ENCODE peak calls at places on chromosomes 6 and 20, in nine cellular contexts. C is HFFc6, F is fibroblast of lung, G is left lung, J is progenitor cell of endocrine pancreas, V is IMR-90, Y is endothelial cell, T is epithelial cell of esophagus, Q is pancreas. M is an unnamed sample.

GRCh38 chr6:158073776-158074175 is 92.1 kb downstream of the SYNJ2 start:
- DNase-seq in C (no peak), F (no peak), G (no peak), J (no peak), V (no peak), Y (no peak), T (no peak), Q (no peak), M (no peak)

GRCh38 chr6:158645064-158646022 is 800 bp upstream of the DYNLT1 start:
- DNase-seq in C (no peak), F (no peak), G (peak; percentile 10), J (no peak), V (no peak), Y (no peak), T (no peak), Q (no peak), M (no peak)

GRCh38 chr20:64037498-64038213 is 1.7 kb downstream of the C20orf204 start:
- DNase-seq in C (no peak), F (no peak), G (no peak), J (no peak), V (no peak), Y (no peak), T (no peak), Q (no peak), M (no peak)

GRCh38 chr6:107237992-107238660 is 122.8 kb upstream of the BEND3 start:
- DNase-seq in C (no peak), F (peak; percentile 69), G (no peak), J (no peak), V (peak; percentile 74), Y (no peak), T (peak; percentile 71), Q (no peak), M (no peak)

GRCh38 chr6:154622618-154623336 is 110.4 kb upstream of the SCAF8 start:
- DNase-seq in C (no peak), F (no peak), G (no peak), J (no peak), V (no peak), Y (no peak), T (peak; percentile 76), Q (peak; percentile 86), M (no peak)

GRCh38 chr20:19433371-19434316 is 221.2 kb downstream of the SLC24A3 start:
- DNase-seq in C (peak; percentile 25), F (peak; percentile 65), G (no peak), J (no peak), V (no peak), Y (no peak), T (no peak), Q (no peak), M (peak; percentile 59)

GRCh38 chr6:38708483-38708882 is 5.5 kb upstream of the GLO1 start:
- DNase-seq in C (no peak), F (no peak), G (no peak), J (no peak), V (no peak), Y (no peak), T (peak; percentile 11), Q (no peak), M (no peak)

GRCh38 chr6:42740725-42741124 is 5.2 kb downstream of the TBCC start:
- DNase-seq in C (no peak), F (no peak), G (no peak), J (no peak), V (no peak), Y (no peak), T (no peak), Q (no peak), M (no peak)

GRCh38 chr20:59866338-59866737 is 67.1 kb downstream of the SYCP2 start:
- DNase-seq in C (no peak), F (no peak), G (no peak), J (no peak), V (no peak), Y (no peak), T (no peak), Q (no peak), M (no peak)

GRCh38 chr20:52667358-52667757 is 304.8 kb upstream of the TSHZ2 start:
- DNase-seq in C (no peak), F (no peak), G (no peak), J (no peak), V (no peak), Y (no peak), T (no peak), Q (no peak), M (no peak)

DNA sequence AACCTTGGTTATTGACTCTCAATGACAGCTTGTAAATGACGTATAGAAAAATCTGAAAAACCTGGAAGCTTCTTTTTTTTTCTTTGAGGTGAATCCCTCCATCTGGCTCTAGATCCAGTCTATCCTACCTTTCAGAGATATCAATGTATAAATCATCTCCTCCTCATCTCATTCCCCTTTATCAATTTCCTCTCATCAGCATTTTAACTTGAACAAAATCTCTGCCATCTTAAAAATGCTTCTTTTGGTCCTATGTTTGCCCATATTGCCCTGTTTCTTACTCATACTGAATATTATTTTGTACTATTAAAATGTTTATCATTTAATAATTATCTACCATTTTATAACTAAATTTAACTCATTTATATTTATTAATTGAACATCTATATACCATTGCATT is 306.7 kb upstream of the TSHZ2 start:
- DNase-seq in C (no peak), F (no peak), G (no peak), J (no peak), V (no peak), Y (no peak), T (no peak), Q (no peak), M (no peak)
- TF ChIP-seq CTCF in C (no peak), F (no peak), G (no peak), J (no peak), V (no peak), Y (no peak), T (no peak), Q (no peak), M (no peak)

DNA sequence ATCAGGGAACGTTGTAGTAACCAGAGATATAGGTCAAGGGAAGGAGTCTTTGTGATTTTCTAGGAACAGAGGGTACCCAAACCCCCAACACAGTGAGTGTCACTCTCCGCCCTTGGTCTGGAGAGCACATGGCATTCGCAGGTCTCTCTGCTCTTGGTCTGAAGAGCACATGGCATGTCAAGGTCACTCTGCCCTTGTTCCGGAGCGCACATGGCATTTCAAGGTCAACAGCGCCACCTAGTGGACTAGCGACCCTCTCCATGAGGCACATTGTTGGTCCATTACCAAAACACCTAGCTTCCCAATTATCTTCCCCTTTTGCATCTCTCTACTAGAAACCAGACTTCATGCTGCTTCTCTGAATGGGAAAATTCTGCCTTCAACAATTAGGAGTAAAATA is 260.0 kb downstream of the C6orf118 start:
- DNase-seq in C (no peak), F (peak; percentile 25), G (no peak), J (no peak), V (no peak), Y (peak; percentile 69), T (peak; percentile 51), Q (no peak), M (no peak)
- TF ChIP-seq CTCF in C (peak; percentile 60), F (no peak), G (no peak), J (peak; percentile 56), V (no peak), Y (peak; percentile 91), T (peak; percentile 45), Q (no peak), M (peak; percentile 74)

DNA sequence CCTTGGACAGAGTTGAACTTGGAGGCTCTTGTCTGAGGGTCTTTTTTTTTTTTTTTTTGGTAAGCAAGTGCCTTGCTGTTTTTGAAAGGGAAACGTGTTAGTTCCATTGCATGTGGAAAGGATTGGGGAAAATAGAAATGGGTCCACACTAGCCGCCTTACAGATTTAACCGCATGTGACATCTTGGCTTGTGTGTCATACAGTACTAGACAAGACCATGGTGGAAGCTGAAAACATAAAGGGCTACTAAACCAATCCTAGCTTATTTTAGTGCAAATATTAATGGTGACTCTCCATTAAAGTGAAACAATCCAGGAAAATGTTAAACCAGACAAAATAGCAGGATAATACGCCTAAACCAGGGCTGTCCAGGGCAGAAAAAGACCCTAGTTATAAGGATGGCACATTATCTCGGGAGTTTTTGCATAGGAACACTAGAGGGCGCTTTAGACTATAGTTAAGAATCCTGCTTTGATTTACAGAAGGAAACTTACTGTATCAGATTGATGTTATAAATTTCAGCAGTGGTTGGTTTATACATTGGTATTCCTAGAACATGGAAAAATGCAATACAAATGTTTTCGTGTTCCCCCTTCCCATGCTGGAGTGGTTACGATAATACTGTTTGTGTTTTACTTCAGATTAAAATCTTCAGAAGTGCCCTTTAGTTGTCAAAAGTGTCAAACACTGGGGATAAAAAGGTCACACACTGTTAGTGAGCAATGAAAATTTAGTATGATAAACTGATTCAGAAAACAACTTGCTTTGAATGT is 59.8 kb upstream of the DEK start:
- DNase-seq in C (peak; percentile 43), F (peak; percentile 35), G (no peak), J (no peak), V (peak; percentile 61), Y (peak; percentile 18), T (peak; percentile 63), Q (no peak), M (no peak)
- TF ChIP-seq CTCF in C (peak; percentile 92), F (peak; percentile 70), G (peak; percentile 61), J (peak; percentile 82), V (peak; percentile 77), Y (peak; percentile 76), T (peak; percentile 67), Q (peak; percentile 47), M (peak; percentile 66)

GRCh38 chr6:88725111-88725711 is 238.2 kb downstream of the RNGTT start:
- DNase-seq in C (no peak), F (peak; percentile 90), G (no peak), J (peak; percentile 12), V (peak; percentile 74), Y (peak; percentile 62), T (no peak), Q (no peak), M (peak; percentile 61)
- TF ChIP-seq CTCF in C (peak; percentile 48), F (peak; percentile 27), G (no peak), J (peak; percentile 50), V (peak; percentile 19), Y (peak; percentile 73), T (peak; percentile 3), Q (no peak), M (peak; percentile 34)

M was measured in AG09309.